ENCODE peak calls at places on chromosome 20, in four cellular contexts. One of them, this sample, is unnamed.

GRCh38 chr20:5980720-5981119 is 30.3 kb downstream of the MCM8 start:
- DNase-seq in adrenal gland: no peak
- DNase-seq in CD8-positive, alpha-beta T cell: no peak
- DNase-seq in fibroblast of pulmonary artery: no peak
- DNase-seq in this sample: no peak

GRCh38 chr20:62818592-62819493 is 2.0 kb downstream of the COL9A3 start:
- DNase-seq in CD8-positive, alpha-beta T cell: no peak
- DNase-seq in adrenal gland: peak
- DNase-seq in fibroblast of pulmonary artery: peak
- DNase-seq in this sample: peak

GRCh38 chr20:48153523-48153922 is 368.2 kb upstream of the SULF2 start:
- DNase-seq in CD8-positive, alpha-beta T cell: no peak
- DNase-seq in fibroblast of pulmonary artery: peak
- DNase-seq in adrenal gland: no peak
- DNase-seq in this sample: peak

GRCh38 chr20:58481541-58482021 is 33.6 kb downstream of the APCDD1L start:
- DNase-seq in CD8-positive, alpha-beta T cell: peak
- DNase-seq in adrenal gland: peak
- DNase-seq in fibroblast of pulmonary artery: peak
- DNase-seq in this sample: peak

GRCh38 chr20:19769516-19769915 is 11.5 kb downstream of the RIN2 start:
- DNase-seq in fibroblast of pulmonary artery: no peak
- DNase-seq in adrenal gland: no peak
- DNase-seq in CD8-positive, alpha-beta T cell: no peak
- DNase-seq in this sample: no peak

GRCh38 chr20:10239954-10240353 is 21.3 kb downstream of the SNAP25 start:
- DNase-seq in CD8-positive, alpha-beta T cell: no peak
- DNase-seq in adrenal gland: no peak
- DNase-seq in fibroblast of pulmonary artery: peak
- DNase-seq in this sample: peak

GRCh38 chr20:49559411-49560081 is 8.4 kb downstream of the PTGIS start:
- DNase-seq in CD8-positive, alpha-beta T cell: no peak
- DNase-seq in fibroblast of pulmonary artery: peak
- DNase-seq in adrenal gland: no peak
- DNase-seq in this sample: peak

GRCh38 chr20:10131612-10132345 is 86.9 kb upstream of the SNAP25 start:
- DNase-seq in adrenal gland: peak
- DNase-seq in fibroblast of pulmonary artery: peak
- DNase-seq in CD8-positive, alpha-beta T cell: no peak
- DNase-seq in this sample: peak

GRCh38 chr20:34084227-34084923 is 27.7 kb downstream of the EIF2S2 start:
- DNase-seq in CD8-positive, alpha-beta T cell: no peak
- DNase-seq in adrenal gland: no peak
- DNase-seq in fibroblast of pulmonary artery: no peak
- DNase-seq in this sample: no peak

GRCh38 chr20:47352332-47353223 is 3.9 kb downstream of the ZMYND8 start:
- DNase-seq in CD8-positive, alpha-beta T cell: no peak
- DNase-seq in adrenal gland: peak
- DNase-seq in fibroblast of pulmonary artery: peak
- DNase-seq in this sample: peak

GRCh38 chr20:21453676-21454075 is 56.4 kb upstream of the NKX2-4 start:
- DNase-seq in fibroblast of pulmonary artery: no peak
- DNase-seq in CD8-positive, alpha-beta T cell: no peak
- DNase-seq in adrenal gland: no peak
- DNase-seq in this sample: no peak

GRCh38 chr20:48748556-48748955 is 79.2 kb downstream of the PREX1 start:
- DNase-seq in fibroblast of pulmonary artery: no peak
- DNase-seq in CD8-positive, alpha-beta T cell: no peak
- DNase-seq in adrenal gland: no peak
- DNase-seq in this sample: no peak

GRCh38 chr20:1893721-1894470 is 1.3 kb upstream of the SIRPA start:
- DNase-seq in fibroblast of pulmonary artery: peak
- DNase-seq in CD8-positive, alpha-beta T cell: no peak
- DNase-seq in adrenal gland: peak
- DNase-seq in this sample: no peak

GRCh38 chr20:17014217-17014616 is 212.6 kb upstream of the PCSK2 start:
- DNase-seq in fibroblast of pulmonary artery: no peak
- DNase-seq in adrenal gland: no peak
- DNase-seq in CD8-positive, alpha-beta T cell: no peak
- DNase-seq in this sample: no peak

GRCh38 chr20:63141531-63141930 is 74.4 kb downstream of the YTHDF1 start:
- DNase-seq in fibroblast of pulmonary artery: no peak
- DNase-seq in adrenal gland: no peak
- DNase-seq in CD8-positive, alpha-beta T cell: no peak
- DNase-seq in this sample: no peak

GRCh38 chr20:51400051-51400926 is 142.2 kb downstream of the NFATC2 start:
- DNase-seq in adrenal gland: no peak
- DNase-seq in CD8-positive, alpha-beta T cell: peak
- DNase-seq in fibroblast of pulmonary artery: no peak
- DNase-seq in this sample: peak

GRCh38 chr20:10466325-10466724 is 31.2 kb downstream of the SLX4IP start:
- DNase-seq in CD8-positive, alpha-beta T cell: no peak
- DNase-seq in fibroblast of pulmonary artery: peak
- DNase-seq in adrenal gland: no peak
- DNase-seq in this sample: peak

GRCh38 chr20:44052166-44052565 is 134.8 kb downstream of the JPH2 start:
- DNase-seq in CD8-positive, alpha-beta T cell: no peak
- DNase-seq in fibroblast of pulmonary artery: no peak
- DNase-seq in adrenal gland: no peak
- DNase-seq in this sample: no peak

GRCh38 chr20:62707981-62708521 is 585 bp upstream of the NTSR1 start:
- DNase-seq in fibroblast of pulmonary artery: no peak
- DNase-seq in CD8-positive, alpha-beta T cell: no peak
- DNase-seq in adrenal gland: no peak
- DNase-seq in this sample: no peak

GRCh38 chr20:22601361-22602141 is 17.2 kb upstream of the FOXA2 start:
- DNase-seq in CD8-positive, alpha-beta T cell: no peak
- DNase-seq in adrenal gland: no peak
- DNase-seq in fibroblast of pulmonary artery: no peak
- DNase-seq in this sample: no peak

GRCh38 chr20:63273635-63274380 is 1.2 kb downstream of the ARFGAP1 start:
- DNase-seq in fibroblast of pulmonary artery: peak
- DNase-seq in adrenal gland: no peak
- DNase-seq in CD8-positive, alpha-beta T cell: no peak
- DNase-seq in this sample: peak

GRCh38 chr20:50918403-50918802 is 12.8 kb downstream of the ADNP start:
- DNase-seq in fibroblast of pulmonary artery: peak
- DNase-seq in adrenal gland: no peak
- DNase-seq in CD8-positive, alpha-beta T cell: no peak
- DNase-seq in this sample: peak

GRCh38 chr20:19828233-19828632 is 70.2 kb downstream of the RIN2 start:
- DNase-seq in CD8-positive, alpha-beta T cell: peak
- DNase-seq in adrenal gland: no peak
- DNase-seq in fibroblast of pulmonary artery: peak
- DNase-seq in this sample: peak

GRCh38 chr20:37992802-37993538 is 40.3 kb downstream of the TTI1 start:
- DNase-seq in CD8-positive, alpha-beta T cell: no peak
- DNase-seq in adrenal gland: peak
- DNase-seq in fibroblast of pulmonary artery: peak
- DNase-seq in this sample: peak

GRCh38 chr20:46800405-46800804 is 91.0 kb downstream of the SLC2A10 start:
- DNase-seq in CD8-positive, alpha-beta T cell: no peak
- DNase-seq in adrenal gland: no peak
- DNase-seq in fibroblast of pulmonary artery: no peak
- DNase-seq in this sample: no peak

GRCh38 chr20:16158090-16158975 is 414.9 kb downstream of the KIF16B start:
- DNase-seq in adrenal gland: peak
- DNase-seq in fibroblast of pulmonary artery: no peak
- DNase-seq in CD8-positive, alpha-beta T cell: no peak
- DNase-seq in this sample: no peak

GRCh38 chr20:20743511-20744169 is 31.2 kb upstream of the RALGAPA2 start:
- DNase-seq in CD8-positive, alpha-beta T cell: no peak
- DNase-seq in fibroblast of pulmonary artery: peak
- DNase-seq in adrenal gland: peak
- DNase-seq in this sample: no peak

GRCh38 chr20:36543187-36544133 is 2.1 kb downstream of the MYL9 start:
- DNase-seq in CD8-positive, alpha-beta T cell: no peak
- DNase-seq in fibroblast of pulmonary artery: peak
- DNase-seq in adrenal gland: peak
- DNase-seq in this sample: peak

GRCh38 chr20:51760905-51761544 is 7.2 kb downstream of the ATP9A start:
- DNase-seq in fibroblast of pulmonary artery: peak
- DNase-seq in adrenal gland: no peak
- DNase-seq in CD8-positive, alpha-beta T cell: no peak
- DNase-seq in this sample: peak

GRCh38 chr20:41476013-41476441 is 109.4 kb upstream of the EMILIN3 start:
- DNase-seq in CD8-positive, alpha-beta T cell: no peak
- DNase-seq in adrenal gland: peak
- DNase-seq in fibroblast of pulmonary artery: peak
- DNase-seq in this sample: peak

GRCh38 chr20:48019496-48019895 is 234.2 kb upstream of the SULF2 start:
- DNase-seq in fibroblast of pulmonary artery: no peak
- DNase-seq in CD8-positive, alpha-beta T cell: no peak
- DNase-seq in adrenal gland: no peak
- DNase-seq in this sample: no peak

GRCh38 chr20:48832423-48832735 is 4.6 kb upstream of the PREX1 start:
- DNase-seq in fibroblast of pulmonary artery: no peak
- DNase-seq in adrenal gland: no peak
- DNase-seq in CD8-positive, alpha-beta T cell: no peak
- DNase-seq in this sample: no peak

GRCh38 chr20:12252793-12253192 is 335.1 kb downstream of the BTBD3 start:
- DNase-seq in fibroblast of pulmonary artery: no peak
- DNase-seq in adrenal gland: no peak
- DNase-seq in CD8-positive, alpha-beta T cell: no peak
- DNase-seq in this sample: peak

DNA sequence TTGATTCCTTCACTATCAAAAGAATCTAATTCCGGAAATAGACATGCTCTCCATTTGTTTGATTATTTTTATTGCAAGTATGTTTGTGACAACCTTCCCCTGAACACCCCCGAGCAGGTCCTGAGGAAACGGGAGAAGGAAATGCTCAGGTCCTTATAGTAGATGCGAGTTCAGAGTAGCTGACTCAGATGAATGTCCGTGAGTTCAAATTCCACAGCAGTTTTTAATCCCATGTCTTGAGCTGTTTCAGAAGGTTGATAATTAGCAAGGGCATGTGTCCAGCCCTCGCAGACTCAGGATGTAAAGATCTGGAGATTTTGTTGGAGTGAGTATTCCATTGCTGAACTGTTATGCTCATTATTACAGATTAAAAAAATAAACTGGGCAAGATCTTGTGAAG is 169.3 kb downstream of the BCAS1 start:
- DNase-seq in fibroblast of pulmonary artery: peak
- DNase-seq in CD8-positive, alpha-beta T cell: no peak
- DNase-seq in adrenal gland: no peak
- DNase-seq in this sample: peak
- H3K4me3 ChIP-seq in fibroblast of pulmonary artery: no peak
- H3K4me3 ChIP-seq in CD8-positive, alpha-beta T cell: no peak
- H3K4me3 ChIP-seq in adrenal gland: no peak
- H3K4me3 ChIP-seq in this sample: no peak

DNA sequence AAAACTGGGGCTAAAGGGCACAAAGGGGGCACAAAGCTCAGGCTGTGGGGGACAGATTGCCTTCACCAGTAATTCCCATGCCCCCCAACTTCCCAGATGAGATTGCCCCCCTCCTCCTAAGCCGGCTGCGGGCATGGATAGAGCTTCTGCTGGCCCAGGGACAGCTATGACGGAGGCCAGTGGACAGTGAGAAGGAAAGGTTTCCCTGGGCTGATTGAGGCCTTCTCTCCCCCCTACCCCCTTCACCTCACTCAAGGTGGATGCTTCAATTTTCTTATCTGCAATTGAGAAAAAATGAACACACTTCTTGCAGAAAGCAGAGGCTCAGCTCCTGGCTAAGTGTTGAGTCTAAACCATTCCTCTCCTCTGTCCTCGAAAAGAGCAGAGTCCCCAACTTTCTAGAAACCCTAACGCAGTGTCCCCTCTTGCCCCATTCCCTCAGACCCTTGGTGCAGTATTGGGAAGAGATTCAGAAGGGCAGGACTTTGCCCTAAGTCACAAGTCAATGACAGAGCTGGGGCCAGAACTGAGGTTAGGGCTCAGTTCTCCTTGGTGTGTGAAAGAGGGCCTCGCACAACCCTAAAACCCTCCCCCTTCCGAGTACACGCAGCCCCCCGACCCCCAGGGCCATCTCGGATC is 808 bp downstream of the SDC4 start:
- DNase-seq in adrenal gland: peak
- DNase-seq in CD8-positive, alpha-beta T cell: no peak
- DNase-seq in fibroblast of pulmonary artery: no peak
- DNase-seq in this sample: no peak
- H3K4me3 ChIP-seq in adrenal gland: peak
- H3K4me3 ChIP-seq in CD8-positive, alpha-beta T cell: peak
- H3K4me3 ChIP-seq in fibroblast of pulmonary artery: peak
- H3K4me3 ChIP-seq in this sample: peak

GRCh38 chr20:45342863-45343444 is 5.3 kb downstream of the SDC4 start:
- DNase-seq in CD8-positive, alpha-beta T cell: no peak
- DNase-seq in adrenal gland: no peak
- DNase-seq in fibroblast of pulmonary artery: no peak
- DNase-seq in this sample: no peak

GRCh38 chr20:45343867-45344721 is 4.1 kb downstream of the SDC4 start:
- DNase-seq in CD8-positive, alpha-beta T cell: no peak
- DNase-seq in adrenal gland: peak
- DNase-seq in fibroblast of pulmonary artery: peak
- DNase-seq in this sample: peak

GRCh38 chr20:45341939-45342862 is 6.0 kb downstream of the SDC4 start:
- DNase-seq in fibroblast of pulmonary artery: peak
- DNase-seq in adrenal gland: peak
- DNase-seq in CD8-positive, alpha-beta T cell: no peak
- DNase-seq in this sample: peak

GRCh38 chr20:45345104-45345936 is 2.9 kb downstream of the SDC4 start:
- DNase-seq in fibroblast of pulmonary artery: no peak
- DNase-seq in adrenal gland: no peak
- DNase-seq in CD8-positive, alpha-beta T cell: no peak
- DNase-seq in this sample: no peak

DNA sequence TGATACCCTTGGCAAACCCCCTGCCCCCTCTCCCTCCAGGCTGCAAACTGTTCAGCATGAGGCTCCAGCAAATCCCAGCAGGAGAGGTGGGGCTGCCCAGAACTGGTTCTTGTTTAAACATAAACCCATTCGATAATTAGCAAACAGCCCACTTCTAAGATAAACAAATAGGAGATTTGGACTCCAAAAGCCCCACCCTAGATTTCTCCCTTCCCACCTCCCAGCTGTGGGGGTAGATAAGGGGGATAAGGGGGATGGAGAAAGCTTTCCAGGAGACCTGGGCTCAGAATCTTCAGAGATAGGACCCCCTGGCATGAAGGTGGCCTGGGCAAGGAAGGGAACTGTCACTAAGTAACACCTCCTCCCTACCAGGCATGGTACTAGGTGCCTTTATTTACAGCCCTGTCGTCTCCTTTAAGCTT is 4.8 kb downstream of the SDC4 start:
- DNase-seq in adrenal gland: no peak
- DNase-seq in fibroblast of pulmonary artery: no peak
- DNase-seq in CD8-positive, alpha-beta T cell: no peak
- DNase-seq in this sample: no peak
- H3K4me3 ChIP-seq in adrenal gland: no peak
- H3K4me3 ChIP-seq in fibroblast of pulmonary artery: no peak
- H3K4me3 ChIP-seq in CD8-positive, alpha-beta T cell: no peak
- H3K4me3 ChIP-seq in this sample: no peak

DNA sequence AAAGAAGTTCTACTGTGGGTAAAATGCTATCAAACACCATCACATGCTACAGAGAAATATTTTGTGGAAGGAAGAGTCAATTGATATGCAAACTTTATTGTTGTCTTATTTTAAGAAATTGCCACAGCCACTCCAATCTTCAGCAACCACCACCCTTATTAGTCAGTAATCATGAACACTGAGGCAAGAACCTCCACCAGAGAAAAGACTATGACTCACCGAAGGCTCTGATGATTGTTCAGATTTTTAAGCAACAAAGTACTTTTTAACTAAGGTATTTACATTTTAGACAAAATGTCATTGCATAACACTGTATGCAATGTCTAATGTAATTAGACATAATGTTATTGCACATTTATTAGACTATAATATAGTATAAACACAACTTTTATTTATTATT is 26.2 kb upstream of the MMP24 start:
- DNase-seq in adrenal gland: no peak
- DNase-seq in fibroblast of pulmonary artery: peak
- DNase-seq in CD8-positive, alpha-beta T cell: no peak
- DNase-seq in this sample: peak
- H3K4me3 ChIP-seq in adrenal gland: no peak
- H3K4me3 ChIP-seq in fibroblast of pulmonary artery: no peak
- H3K4me3 ChIP-seq in CD8-positive, alpha-beta T cell: no peak
- H3K4me3 ChIP-seq in this sample: no peak

This sample was measured in cardiac fibroblast.